ENCODE peak calls at places on chromosomes 12 and 14, in four cellular contexts. M, O, W and K are unnamed samples.

GRCh38 chr12:72448805-72449204 is 176.6 kb downstream of the TRHDE start:
- DNase-seq in O (no peak), W (no peak), M (no peak), K (no peak)

GRCh38 chr14:26163761-26164160 is 434.1 kb downstream of the NOVA1 start:
- DNase-seq in M (no peak), O (no peak), W (peak), K (no peak)

GRCh38 chr12:76685246-76685678 is 78.7 kb upstream of the ZDHHC17 start:
- DNase-seq in M (no peak), W (no peak), O (no peak), K (no peak)

GRCh38 chr12:1933342-1933992 is 15.0 kb upstream of the CACNA2D4 start:
- DNase-seq in W (no peak), M (no peak), O (no peak), K (no peak)

GRCh38 chr12:120093336-120093591 is 23.3 kb downstream of the RAB35 start:
- DNase-seq in O (no peak), M (no peak), W (no peak), K (no peak)

GRCh38 chr12:4320287-4320858 is 640 bp upstream of the TIGAR start:
- DNase-seq in M (no peak), W (no peak), O (no peak), K (peak)

GRCh38 chr12:106195638-106196037 is 52.2 kb downstream of the CKAP4 start:
- DNase-seq in W (peak), O (no peak), M (no peak), K (no peak)

GRCh38 chr14:30389134-30389900 is 169.6 kb upstream of the G2E3 start:
- DNase-seq in M (no peak), W (no peak), O (no peak), K (no peak)

GRCh38 chr14:100494645-100495044 is 92.6 kb downstream of the BEGAIN start:
- DNase-seq in O (no peak), W (no peak), M (no peak), K (no peak)

GRCh38 chr12:6752931-6753771 is at the start of gene MLF2:
- DNase-seq in M (peak), O (peak), W (peak), K (peak)

GRCh38 chr14:77615231-77616132 is 955 bp downstream of the SPTLC2 start:
- DNase-seq in O (no peak), M (no peak), W (no peak), K (no peak)

GRCh38 chr12:64780531-64781373 is 21.5 kb upstream of the GNS start:
- DNase-seq in O (peak), M (no peak), W (no peak), K (no peak)

GRCh38 chr14:60652674-60653387 is 3.6 kb upstream of the SIX1 start:
- DNase-seq in O (no peak), W (no peak), M (no peak), K (no peak)

GRCh38 chr12:57092876-57093411 is 4.0 kb downstream of the NAB2 start:
- DNase-seq in W (no peak), M (no peak), O (no peak), K (no peak)

GRCh38 chr14:90439874-90440442 is 43.1 kb downstream of the CALM1 start:
- DNase-seq in O (no peak), M (no peak), W (no peak), K (no peak)

GRCh38 chr12:131136539-131136872 is 182.8 kb downstream of the ADGRD1 start:
- DNase-seq in M (no peak), O (no peak), W (no peak), K (no peak)

GRCh38 chr12:674272-674781 is 11.1 kb upstream of the NINJ2 start:
- DNase-seq in O (no peak), M (no peak), W (no peak), K (no peak)

DNA sequence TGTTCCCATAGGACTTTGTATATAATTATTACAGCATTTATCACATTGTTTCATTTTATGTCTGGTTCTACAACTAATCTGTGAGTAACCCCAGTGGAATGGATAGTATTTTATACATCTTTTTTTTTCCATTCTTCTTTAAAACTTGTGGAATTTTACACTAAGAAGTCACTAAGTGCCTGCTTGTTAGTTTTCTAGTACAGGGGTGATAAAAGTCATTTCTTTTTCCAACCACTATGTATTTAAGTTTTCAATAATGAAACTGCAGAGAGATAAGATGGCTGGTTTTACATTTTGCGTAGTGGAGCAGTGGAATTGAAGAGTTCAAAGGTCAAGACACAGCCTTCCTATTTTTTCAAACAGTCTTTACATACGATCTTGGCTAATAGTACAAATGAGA is 1940.2 kb upstream of the SEL1L start:
- DNase-seq in M (no peak), W (no peak), O (no peak), K (no peak)
- TF ChIP-seq TCF7L2 in M (no peak), W (no peak), O (no peak), K (no peak)

DNA sequence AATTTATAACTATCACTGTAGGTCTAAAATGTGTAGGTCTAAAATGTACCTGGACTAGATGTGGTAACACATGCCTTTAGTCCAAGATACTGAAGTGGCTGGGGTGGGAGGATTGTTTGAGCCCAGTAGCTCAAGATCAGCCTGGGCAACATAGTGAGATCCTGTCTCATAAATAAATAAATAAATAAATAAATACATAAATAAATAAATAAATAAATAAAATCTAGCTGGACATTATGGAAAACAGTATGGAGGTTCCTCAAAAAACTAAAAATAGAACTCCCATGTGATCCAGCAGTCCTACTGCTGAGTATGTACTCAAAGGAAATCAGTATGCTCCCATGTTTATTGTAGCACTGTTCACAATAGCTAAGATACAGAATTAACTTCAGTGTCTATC is 24.0 kb downstream of the PDE3A start:
- DNase-seq in M (no peak), W (no peak), O (no peak), K (no peak)
- H3K4me3 ChIP-seq in M (no peak), W (no peak), O (no peak), K (no peak)

GRCh38 chr12:43579240-43579639 is 27.2 kb upstream of the ADAMTS20 start:
- DNase-seq in W (no peak), M (no peak), O (no peak), K (no peak)

GRCh38 chr12:43580601-43581000 is 28.6 kb upstream of the ADAMTS20 start:
- DNase-seq in O (no peak), M (no peak), W (no peak), K (no peak)

GRCh38 chr12:43576162-43576561 is 24.2 kb upstream of the ADAMTS20 start:
- DNase-seq in O (no peak), M (no peak), W (no peak), K (no peak)

GRCh38 chr12:43578782-43579181 is 26.8 kb upstream of the ADAMTS20 start:
- DNase-seq in W (no peak), M (no peak), O (no peak), K (no peak)
- H3K27ac ChIP-seq in W (no peak), M (no peak), O (no peak), K (no peak)

GRCh38 chr12:108568653-108569154 is 6.3 kb downstream of the ISCU start:
- DNase-seq in M (no peak), W (no peak), O (no peak), K (no peak)
- TF ChIP-seq TCF7L2 in M (no peak), W (no peak), O (no peak), K (no peak)

GRCh38 chr14:102927346-102927877 is 4.9 kb downstream of the AMN start:
- DNase-seq in O (no peak), W (no peak), M (peak), K (no peak)

GRCh38 chr14:102927878-102928411 is 5.5 kb downstream of the AMN start:
- DNase-seq in O (no peak), W (no peak), M (no peak), K (no peak)

GRCh38 chr14:102929349-102930137 is 7.1 kb downstream of the AMN start:
- DNase-seq in W (no peak), O (no peak), M (no peak), K (no peak)

GRCh38 chr14:102930138-102930752 is 7.8 kb downstream of the AMN start:
- DNase-seq in M (no peak), O (no peak), W (no peak), K (no peak)

DNA sequence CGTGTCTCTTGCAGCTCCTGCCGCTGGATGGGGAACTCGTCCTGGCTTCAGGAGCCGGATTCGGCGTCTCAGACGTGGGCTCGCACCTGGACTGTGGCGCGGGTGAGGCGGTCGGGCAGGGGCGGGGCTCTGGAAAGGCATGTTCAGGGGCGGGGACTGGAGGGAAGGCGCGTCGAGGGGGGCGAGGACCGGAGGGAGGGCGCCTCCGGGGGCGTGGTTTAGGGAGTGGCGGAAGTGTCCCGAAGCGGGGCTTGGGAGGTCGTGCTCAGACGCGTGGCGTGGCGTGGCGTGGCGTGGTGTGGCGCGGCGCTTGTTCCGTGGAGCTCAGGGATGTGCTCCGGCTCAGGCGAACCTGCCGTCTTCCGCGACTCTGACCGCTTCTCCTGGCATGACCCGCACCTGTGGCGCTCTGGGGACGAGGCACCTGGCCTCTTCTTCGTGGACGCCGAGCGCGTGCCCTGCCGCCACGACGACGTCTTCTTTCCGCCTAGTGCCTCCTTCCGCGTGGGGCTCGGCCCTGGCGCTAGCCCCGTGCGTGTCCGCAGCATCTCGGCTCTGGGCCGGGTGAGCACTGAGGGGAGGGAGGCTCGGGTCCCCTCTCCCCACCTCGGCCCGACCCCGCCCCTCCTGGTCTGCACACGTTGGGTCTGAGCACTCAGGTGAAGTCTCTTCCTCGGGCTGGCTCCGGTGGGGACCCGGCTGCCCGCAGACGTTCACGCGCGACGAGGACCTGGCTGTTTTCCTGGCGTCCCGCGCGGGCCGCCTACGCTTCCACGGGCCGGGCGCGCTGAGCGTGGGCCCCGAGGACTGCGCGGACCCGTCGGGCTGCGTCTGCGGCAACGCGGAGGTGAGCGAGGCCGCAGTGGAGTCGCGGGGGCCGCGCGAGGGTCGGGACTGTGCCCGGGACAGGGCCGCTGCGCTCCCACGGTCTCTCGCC is 6.2 kb downstream of the AMN start:
- DNase-seq in M (peak), O (no peak), W (no peak), K (no peak)
- H3K4me3 ChIP-seq in M (peak), O (no peak), W (no peak), K (peak)

DNA sequence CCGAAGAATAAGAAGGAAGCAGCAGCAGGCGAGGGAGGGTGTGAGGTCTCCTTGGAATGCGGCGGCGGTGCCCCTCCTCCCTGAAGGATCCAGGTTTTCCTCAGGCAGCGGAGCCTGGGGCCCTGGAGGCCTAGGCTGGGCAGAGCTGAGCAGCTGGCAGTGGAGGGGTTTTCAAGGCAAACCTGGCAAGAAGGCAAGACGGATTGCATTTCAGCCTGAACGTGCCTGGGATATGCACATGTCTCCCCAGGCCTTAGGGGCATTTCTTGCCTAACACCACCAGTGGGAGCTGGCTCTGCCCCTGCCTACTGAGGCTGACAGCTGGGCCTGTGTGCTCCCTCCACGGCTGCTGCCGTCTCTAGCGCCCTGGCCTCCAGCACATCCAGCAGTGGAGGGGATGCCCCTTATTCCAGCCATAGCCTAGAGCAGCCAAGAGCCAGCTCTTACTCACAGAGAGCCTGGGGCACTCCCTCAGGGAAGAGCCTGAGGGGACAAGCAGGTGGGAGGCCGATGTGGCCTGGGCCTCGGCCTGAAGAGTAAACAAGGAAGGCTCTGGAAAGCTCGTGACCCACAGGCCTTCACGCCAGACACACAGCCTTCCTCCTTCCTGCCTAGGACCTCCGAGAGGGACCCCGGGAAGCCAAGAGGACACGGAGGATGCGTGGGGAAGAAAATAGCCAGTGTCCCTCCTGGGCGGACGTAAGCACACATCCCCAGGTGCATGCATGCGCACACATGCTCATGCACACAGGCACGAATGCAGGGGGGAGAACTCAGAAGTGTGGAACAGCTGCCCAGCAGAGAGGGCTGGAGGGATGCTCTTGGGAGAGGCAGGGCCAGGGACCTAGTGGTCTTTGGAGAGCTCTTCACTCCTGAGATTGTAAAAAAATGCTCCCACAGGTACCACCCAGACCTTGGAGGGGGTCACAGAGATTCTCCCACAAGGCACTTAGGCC is 23.0 kb upstream of the EIF2B2 start:
- DNase-seq in O (no peak), M (no peak), W (no peak), K (no peak)
- H3K27ac ChIP-seq in O (no peak), M (no peak), W (no peak), K (peak)